ENCODE peak calls at places on chromosomes 7 and 10, in nine cellular contexts. S is ovary; P is adrenal gland; Y is Peyer's patch; A is CD8-positive, alpha-beta T cell; V is neural progenitor cell; M is WERI-Rb-1; C is lower lobe of right lung; O is naive thymus-derived CD4-positive, alpha-beta T cell. T is an unnamed sample.

GRCh38 chr10:95273393-95274312 is 17.1 kb downstream of the PDLIM1 start:
- DNase-seq in S (no peak), P (peak), Y (peak), A (no peak), V (no peak), M (no peak), C (no peak), O (no peak), T (peak)

GRCh38 chr10:29184601-29185000 is 104.3 kb upstream of the LYZL1 start:
- DNase-seq in S (no peak), P (no peak), Y (no peak), A (no peak), V (no peak), M (no peak), C (no peak), O (no peak), T (no peak)

GRCh38 chr10:46255696-46256355 is 31.0 kb upstream of the ANTXRL start:
- DNase-seq in S (no peak), P (peak), Y (peak), A (no peak), V (peak), M (peak), C (peak), O (no peak), T (peak)

GRCh38 chr7:152553671-152554317 is 118.0 kb upstream of the KMT2C start:
- DNase-seq in S (no peak), P (no peak), Y (no peak), A (no peak), V (no peak), M (no peak), C (no peak), O (no peak), T (no peak)

GRCh38 chr10:84196083-84196482 is 1.7 kb downstream of the CDHR1 start:
- DNase-seq in S (no peak), P (no peak), Y (peak), A (no peak), V (no peak), M (peak), C (no peak), O (no peak), T (no peak)

GRCh38 chr10:60444494-60445064 is 54.9 kb upstream of the ANK3 start:
- DNase-seq in S (no peak), P (no peak), Y (no peak), A (no peak), V (peak), M (no peak), C (no peak), O (no peak), T (no peak)

GRCh38 chr10:51718804-51719291 is 19.5 kb upstream of the CSTF2T start:
- DNase-seq in S (no peak), P (no peak), Y (no peak), A (no peak), V (no peak), M (no peak), C (no peak), O (no peak), T (no peak)

GRCh38 chr10:52210161-52210560 is 103.9 kb upstream of the DKK1 start:
- DNase-seq in S (no peak), P (no peak), Y (no peak), A (no peak), V (no peak), M (no peak), C (no peak), O (no peak), T (no peak)

GRCh38 chr10:45461034-45461433 is 87.0 kb downstream of the ALOX5 start:
- DNase-seq in S (no peak), P (no peak), Y (peak), A (no peak), V (no peak), M (no peak), C (no peak), O (no peak), T (no peak)

GRCh38 chr7:110090113-110090820 is 1000.7 kb upstream of the LRRN3 start:
- DNase-seq in S (no peak), P (peak), Y (no peak), A (no peak), V (peak), M (no peak), C (no peak), O (no peak), T (no peak)

GRCh38 chr7:138958026-138958956 is 22.9 kb downstream of the KIAA1549 start:
- DNase-seq in S (no peak), P (no peak), Y (no peak), A (no peak), V (no peak), M (no peak), C (no peak), O (no peak), T (no peak)

GRCh38 chr7:128835790-128836641 is 5.8 kb downstream of the FLNC start:
- DNase-seq in S (peak), P (no peak), Y (no peak), A (no peak), V (no peak), M (no peak), C (peak), O (no peak), T (peak)

GRCh38 chr7:2670720-2671391 is 17.1 kb upstream of the AMZ1 start:
- DNase-seq in S (peak), P (peak), Y (peak), A (peak), V (peak), M (peak), C (peak), O (peak), T (no peak)

DNA sequence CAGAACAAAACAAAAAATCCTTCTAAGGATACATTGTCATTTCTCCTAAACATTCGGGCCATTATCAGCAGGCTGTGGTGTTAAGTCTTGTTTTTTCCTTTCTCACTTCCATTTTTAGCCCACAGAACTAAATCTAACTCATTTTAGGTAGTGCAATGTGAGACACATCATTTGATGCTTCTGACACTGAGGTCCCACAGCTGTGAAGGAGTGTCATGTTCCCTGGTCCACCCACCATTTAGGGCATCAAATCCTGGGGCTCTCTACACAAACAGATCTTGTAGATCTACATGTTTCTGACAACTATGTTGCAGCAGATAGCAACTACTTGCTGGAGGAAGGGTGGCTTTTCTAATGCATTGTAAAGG is 232.5 kb upstream of the IGFBP3 start:
- DNase-seq in S (no peak), P (no peak), Y (no peak), A (no peak), V (no peak), M (no peak), C (no peak), O (no peak), T (no peak)
- H3K27ac ChIP-seq in S (no peak), P (no peak), Y (peak), A (no peak), V (no peak), M (no peak), C (no peak), O (no peak), T (no peak)

GRCh38 chr7:82838314-82838713 is 324.4 kb downstream of the PCLO start:
- DNase-seq in S (no peak), P (no peak), Y (no peak), A (no peak), V (no peak), M (no peak), C (no peak), O (no peak), T (no peak)

GRCh38 chr7:82839063-82839462 is 323.6 kb downstream of the PCLO start:
- DNase-seq in S (no peak), P (no peak), Y (no peak), A (no peak), V (no peak), M (no peak), C (no peak), O (no peak), T (no peak)

GRCh38 chr7:82839555-82839954 is 323.1 kb downstream of the PCLO start:
- DNase-seq in S (no peak), P (no peak), Y (no peak), A (no peak), V (no peak), M (no peak), C (no peak), O (no peak), T (no peak)

GRCh38 chr7:82841828-82842227 is 320.9 kb downstream of the PCLO start:
- DNase-seq in S (no peak), P (no peak), Y (no peak), A (no peak), V (no peak), M (no peak), C (no peak), O (no peak), T (no peak)

GRCh38 chr7:82840061-82840460 is 322.6 kb downstream of the PCLO start:
- DNase-seq in S (no peak), P (no peak), Y (no peak), A (no peak), V (no peak), M (no peak), C (no peak), O (no peak), T (no peak)
- H3K4me3 ChIP-seq in S (no peak), P (no peak), Y (no peak), A (no peak), V (no peak), M (no peak), C (no peak), O (no peak), T (no peak)

GRCh38 chr7:99748846-99749579 is 14.0 kb upstream of the CYP3A7 start:
- DNase-seq in S (no peak), P (no peak), Y (no peak), A (no peak), V (no peak), M (no peak), C (no peak), O (no peak), T (no peak)
- H3K27ac ChIP-seq in S (no peak), P (no peak), Y (no peak), A (no peak), V (no peak), M (no peak), C (no peak), O (no peak), T (no peak)

GRCh38 chr10:43347997-43348396 is 23.4 kb upstream of the FXYD4 start:
- DNase-seq in S (no peak), P (no peak), Y (no peak), A (no peak), V (no peak), M (no peak), C (no peak), O (no peak), T (no peak)

GRCh38 chr10:43351301-43351700 is 20.1 kb upstream of the FXYD4 start:
- DNase-seq in S (no peak), P (no peak), Y (no peak), A (no peak), V (no peak), M (no peak), C (no peak), O (no peak), T (no peak)

GRCh38 chr10:43350686-43351085 is 20.8 kb upstream of the FXYD4 start:
- DNase-seq in S (no peak), P (no peak), Y (no peak), A (no peak), V (no peak), M (no peak), C (no peak), O (no peak), T (no peak)

GRCh38 chr10:43348511-43349312 is 22.7 kb upstream of the FXYD4 start:
- DNase-seq in S (peak), P (peak), Y (peak), A (peak), V (peak), M (peak), C (peak), O (peak), T (peak)

GRCh38 chr10:43350139-43350538 is 21.3 kb upstream of the FXYD4 start:
- DNase-seq in S (no peak), P (no peak), Y (no peak), A (no peak), V (no peak), M (no peak), C (no peak), O (no peak), T (no peak)
- H3K4me3 ChIP-seq in S (no peak), P (no peak), Y (no peak), A (no peak), V (no peak), M (no peak), C (no peak), O (no peak), T (no peak)